ENCODE peak calls at places on chromosome 9, in ten cellular contexts. J is transverse colon; N is pancreas; X is right lobe of liver; A is K562; S is CD4-positive, alpha-beta T cell; G is choroid plexus epithelial cell; T is HFF-Myc; M is heart right ventricle; C is ovary. K is an unnamed sample.

GRCh38 chr9:134288731-134289130 is 37.5 kb upstream of the RXRA start:
- DNase-seq in A (no peak), X (peak), G (no peak), N (no peak), C (peak), J (no peak), M (no peak), T (no peak), S (no peak), K (no peak)

GRCh38 chr9:106072421-106072820 is 378.1 kb downstream of the TMEM38B start:
- DNase-seq in X (no peak), M (no peak), T (no peak), J (no peak), N (no peak), G (no peak), C (no peak), A (no peak), S (no peak), K (no peak)

GRCh38 chr9:117412006-117412715 is 2.7 kb downstream of the ASTN2 start:
- DNase-seq in X (no peak), T (no peak), G (no peak), M (no peak), N (no peak), S (no peak), C (no peak), A (no peak), J (no peak), K (peak)

GRCh38 chr9:120393386-120394057 is 186.4 kb downstream of the CDK5RAP2 start:
- DNase-seq in G (peak), A (no peak), T (peak), N (no peak), J (no peak), X (no peak), S (no peak), M (no peak), C (no peak), K (no peak)

GRCh38 chr9:93025736-93026135 is 32.8 kb upstream of the SUSD3 start:
- DNase-seq in S (no peak), C (no peak), X (no peak), N (no peak), A (no peak), T (no peak), G (no peak), J (no peak), M (no peak), K (no peak)

GRCh38 chr9:90287567-90288274 is 354.9 kb downstream of the DIRAS2 start:
- DNase-seq in G (peak), S (no peak), A (no peak), T (no peak), J (peak), N (no peak), M (no peak), X (no peak), C (no peak), K (peak)

GRCh38 chr9:100756217-100756616 is 178.3 kb downstream of the CAVIN4 start:
- DNase-seq in N (no peak), C (no peak), A (no peak), G (no peak), J (no peak), X (no peak), M (no peak), T (no peak), S (no peak), K (no peak)

GRCh38 chr9:82939451-82939850 is 123.5 kb downstream of the RASEF start:
- DNase-seq in C (no peak), T (no peak), N (peak), S (no peak), A (no peak), J (peak), M (no peak), G (no peak), X (no peak), K (no peak)

GRCh38 chr9:353077-353476 is 138.4 kb downstream of the DOCK8 start:
- DNase-seq in X (no peak), S (no peak), T (no peak), G (no peak), M (no peak), J (no peak), A (no peak), N (no peak), C (no peak), K (no peak)

GRCh38 chr9:105007143-105007542 is 79.2 kb upstream of the ABCA1 start:
- DNase-seq in M (peak), C (no peak), S (no peak), N (no peak), T (peak), G (peak), A (no peak), J (peak), X (no peak), K (no peak)

GRCh38 chr9:18396102-18396728 is 77.7 kb upstream of the ADAMTSL1 start:
- DNase-seq in S (no peak), X (no peak), G (peak), M (no peak), A (peak), T (no peak), C (no peak), J (no peak), N (no peak), K (peak)
- TF ChIP-seq CTCF in S (no peak), X (peak), G (peak), M (no peak), A (no peak), T (peak), C (no peak), J (no peak), N (no peak), K (no peak)

GRCh38 chr9:131475956-131476776 is 26.6 kb upstream of the POMT1 start:
- DNase-seq in M (no peak), N (no peak), S (no peak), G (no peak), J (no peak), A (no peak), X (peak), C (no peak), T (no peak), K (no peak)
- TF ChIP-seq CTCF in M (peak), N (no peak), S (peak), G (peak), J (peak), A (peak), X (peak), C (peak), T (peak), K (no peak)

GRCh38 chr9:88387035-88387732 is 1.1 kb upstream of the SPIN1 start:
- DNase-seq in S (no peak), G (peak), N (peak), C (peak), M (peak), T (no peak), A (peak), J (peak), X (peak), K (peak)

GRCh38 chr9:88390371-88390990 is 2.2 kb downstream of the SPIN1 start:
- DNase-seq in A (no peak), C (no peak), S (no peak), T (no peak), G (peak), N (no peak), J (no peak), M (no peak), X (no peak), K (no peak)

GRCh38 chr9:88388886-88389617 is 808 bp downstream of the SPIN1 start:
- DNase-seq in J (peak), X (peak), T (no peak), A (peak), C (no peak), G (peak), M (peak), S (peak), N (no peak), K (peak)

GRCh38 chr9:88387733-88388202 is 476 bp upstream of the SPIN1 start:
- DNase-seq in X (peak), M (peak), J (peak), C (peak), A (no peak), G (peak), S (peak), N (peak), T (peak), K (no peak)

GRCh38 chr9:88388203-88388885 is at the start of gene SPIN1:
- DNase-seq in C (peak), A (peak), T (no peak), X (peak), S (peak), J (peak), M (peak), G (peak), N (peak), K (peak)
- TF ChIP-seq CTCF in C (peak), A (no peak), T (no peak), X (peak), S (no peak), J (peak), M (peak), G (no peak), N (no peak), K (peak)

DNA sequence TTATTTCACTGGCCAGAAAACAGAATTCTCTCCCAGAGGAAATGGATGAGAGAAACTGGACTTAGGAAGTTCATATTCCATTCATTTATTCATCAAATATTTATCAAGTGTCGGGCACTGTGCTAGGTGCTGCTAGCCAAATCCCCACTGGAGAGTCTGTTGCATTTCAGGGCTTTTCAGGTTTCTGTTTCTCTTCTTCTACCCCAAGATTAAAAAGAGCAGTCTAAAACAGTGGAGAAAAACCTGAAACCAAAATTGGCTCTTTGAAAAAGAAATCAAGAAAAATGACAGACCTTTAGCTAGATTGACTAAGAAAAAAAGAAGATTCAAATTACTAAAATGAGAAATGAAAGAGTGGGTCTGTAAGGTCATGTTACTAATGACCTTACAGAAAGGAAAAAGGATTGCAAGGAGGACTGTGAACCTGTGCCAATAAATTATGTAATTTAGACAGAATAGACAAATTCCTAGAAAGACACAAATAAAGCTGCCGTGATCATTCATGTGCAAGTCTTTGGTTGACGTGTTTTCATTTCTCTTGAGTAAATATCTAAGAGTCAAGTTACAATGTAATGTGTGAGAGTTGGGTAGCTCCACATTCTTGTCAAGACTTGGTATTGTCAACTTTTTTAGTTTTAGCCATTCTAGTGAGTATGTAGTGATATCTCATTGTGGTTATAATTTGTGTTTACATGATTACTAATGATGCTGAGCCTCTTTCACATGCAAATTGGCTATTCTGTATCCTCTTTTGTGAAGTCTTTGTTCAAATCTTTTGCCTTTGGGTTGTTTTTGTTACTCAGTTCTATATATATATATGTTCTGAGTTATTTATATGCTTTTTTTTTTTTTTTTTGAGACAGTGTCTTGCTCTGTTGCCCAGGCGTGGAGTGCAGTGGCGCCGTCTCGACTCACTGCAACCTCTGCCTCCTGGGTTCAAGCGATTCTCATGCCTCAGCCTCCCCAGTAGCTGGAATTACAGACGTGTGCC is 23.7 kb downstream of the SNX30 start:
- DNase-seq in M (no peak), A (no peak), J (no peak), G (peak), S (no peak), C (no peak), N (no peak), T (no peak), X (no peak), K (no peak)
- TF ChIP-seq CTCF in M (no peak), A (no peak), J (no peak), G (no peak), S (no peak), C (no peak), N (no peak), T (no peak), X (no peak), K (no peak)

K was measured in GM13976.